ENCODE peak calls at places on chromosomes 7 and 10, in seven cellular contexts. Q is astrocyte of the spinal cord; V is NCI-H1092; B is left cardiac atrium; A is HTR-8/SVneo; P is H54; S is stimulated activated CD4-positive, alpha-beta T cell treated with anti-CD3 and anti-CD28 coated beads, Interleukin-1b, Interleukin-23, amount 100 ng/mL, for 1 hour. C is an unnamed sample.

GRCh38 chr7:157541796-157542668 is 205.2 kb downstream of the DNAJB6 start:
- DNase-seq in Q (no peak), V (no peak), B (peak), A (no peak), P (no peak), S (no peak), C (no peak)

GRCh38 chr10:62036186-62037081 is 134.9 kb downstream of the ARID5B start:
- DNase-seq in Q (no peak), V (peak), B (no peak), A (no peak), P (no peak), S (no peak), C (peak)

GRCh38 chr10:65360497-65360896 is 1565.3 kb upstream of the LRRTM3 start:
- DNase-seq in Q (no peak), V (no peak), B (no peak), A (no peak), P (no peak), S (no peak), C (no peak)

GRCh38 chr10:103273026-103273425 is 3.9 kb upstream of the INA start:
- DNase-seq in Q (peak), V (no peak), B (peak), A (peak), P (peak), S (no peak), C (no peak)

GRCh38 chr10:59628456-59628855 is 81.2 kb downstream of the SLC16A9 start:
- DNase-seq in Q (no peak), V (no peak), B (no peak), A (no peak), P (no peak), S (no peak), C (no peak)

GRCh38 chr7:27122075-27122910 is 8.3 kb downstream of the HOXA4 start:
- DNase-seq in Q (no peak), V (no peak), B (no peak), A (no peak), P (no peak), S (no peak), C (no peak)

GRCh38 chr7:50426280-50427045 is 23.7 kb downstream of the FIGNL1 start:
- DNase-seq in Q (no peak), V (no peak), B (no peak), A (no peak), P (no peak), S (no peak), C (no peak)

GRCh38 chr10:77162697-77163096 is 474.9 kb downstream of the KCNMA1 start:
- DNase-seq in Q (peak), V (no peak), B (no peak), A (no peak), P (no peak), S (no peak), C (no peak)

GRCh38 chr7:121797283-121798037 is 75.5 kb upstream of the PTPRZ1 start:
- DNase-seq in Q (peak), V (no peak), B (no peak), A (no peak), P (no peak), S (no peak), C (no peak)

GRCh38 chr10:124644281-124644680 is 99.9 kb downstream of the FAM53B start:
- DNase-seq in Q (no peak), V (no peak), B (no peak), A (no peak), P (no peak), S (no peak), C (no peak)

GRCh38 chr10:71590786-71591350 is 128.7 kb downstream of the C10orf105 start:
- DNase-seq in Q (no peak), V (no peak), B (no peak), A (no peak), P (no peak), S (no peak), C (no peak)

GRCh38 chr7:111705807-111706206 is 143.5 kb upstream of the IMMP2L start:
- DNase-seq in Q (no peak), V (no peak), B (no peak), A (no peak), P (no peak), S (no peak), C (no peak)

GRCh38 chr10:104090597-104090996 is 4.9 kb upstream of the COL17A1 start:
- DNase-seq in Q (peak), V (no peak), B (no peak), A (no peak), P (no peak), S (no peak), C (no peak)

GRCh38 chr7:100418930-100419659 is 9.4 kb downstream of the ZCWPW1 start:
- DNase-seq in Q (no peak), V (no peak), B (no peak), A (no peak), P (no peak), S (no peak), C (no peak)

GRCh38 chr7:1693991-1694524 is 24.0 kb downstream of the ELFN1 start:
- DNase-seq in Q (peak), V (peak), B (peak), A (no peak), P (no peak), S (no peak), C (peak)

GRCh38 chr7:128794020-128794419 is 2.3 kb downstream of the CCDC136 start:
- DNase-seq in Q (no peak), V (no peak), B (no peak), A (no peak), P (no peak), S (no peak), C (no peak)

GRCh38 chr7:151539055-151539714 is 19.5 kb upstream of the RHEB start:
- DNase-seq in Q (no peak), V (peak), B (peak), A (no peak), P (no peak), S (no peak), C (peak)

GRCh38 chr10:326350-326749 is 191.1 kb downstream of the ZMYND11 start:
- DNase-seq in Q (no peak), V (no peak), B (no peak), A (no peak), P (no peak), S (no peak), C (no peak)

GRCh38 chr7:120770206-120770605 is 87.7 kb downstream of the TSPAN12 start:
- DNase-seq in Q (no peak), V (no peak), B (no peak), A (no peak), P (no peak), S (no peak), C (no peak)

GRCh38 chr10:8116926-8117493 is 62.5 kb downstream of the GATA3 start:
- DNase-seq in Q (no peak), V (no peak), B (no peak), A (no peak), P (no peak), S (no peak), C (no peak)

GRCh38 chr10:14409247-14409646 is 78.5 kb upstream of the FRMD4A start:
- DNase-seq in Q (no peak), V (no peak), B (no peak), A (no peak), P (no peak), S (no peak), C (no peak)

GRCh38 chr7:8189615-8190014 is 72.4 kb downstream of the ICA1 start:
- DNase-seq in Q (no peak), V (peak), B (no peak), A (no peak), P (no peak), S (no peak), C (no peak)

GRCh38 chr10:51357170-51357569 is 282.9 kb downstream of the PRKG1 start:
- DNase-seq in Q (no peak), V (no peak), B (no peak), A (no peak), P (no peak), S (no peak), C (no peak)

GRCh38 chr7:46478046-46478445 is 557.0 kb upstream of the IGFBP3 start:
- DNase-seq in Q (peak), V (no peak), B (no peak), A (peak), P (peak), S (no peak), C (no peak)

GRCh38 chr7:37440738-37441404 is 7.8 kb downstream of the ELMO1 start:
- DNase-seq in Q (no peak), V (no peak), B (peak), A (no peak), P (no peak), S (no peak), C (no peak)

GRCh38 chr7:52140848-52141247 is 824.2 kb upstream of the COBL start:
- DNase-seq in Q (no peak), V (no peak), B (no peak), A (no peak), P (no peak), S (no peak), C (no peak)

GRCh38 chr10:124001391-124002260 is 91.8 kb downstream of the CHST15 start:
- DNase-seq in Q (no peak), V (no peak), B (no peak), A (no peak), P (no peak), S (no peak), C (no peak)